ENCODE peak calls at places on chromosome X, in nine cellular contexts. One of them, this sample, is unnamed.

GRCh38 chrX:77160301-77160700 is 286.9 kb upstream of the FGF16 start:
- DNase-seq in HepG2: no peak
- DNase-seq in testis: peak; percentile 12
- DNase-seq in sigmoid colon: no peak
- DNase-seq in A549: peak; percentile 1
- DNase-seq in body of pancreas: no peak
- DNase-seq in heart left ventricle: no peak
- DNase-seq in ovary: no peak
- DNase-seq in lower leg skin: no peak
- DNase-seq in this sample: no peak

GRCh38 chrX:52015794-52016193 is 53.2 kb downstream of the MAGED4B start:
- DNase-seq in sigmoid colon: no peak
- DNase-seq in body of pancreas: no peak
- DNase-seq in A549: no peak
- DNase-seq in HepG2: no peak
- DNase-seq in lower leg skin: no peak
- DNase-seq in testis: no peak
- DNase-seq in heart left ventricle: no peak
- DNase-seq in ovary: no peak
- DNase-seq in this sample: no peak

GRCh38 chrX:10239611-10240064 is 82.9 kb downstream of the CLCN4 start:
- DNase-seq in A549: peak; percentile 12
- DNase-seq in heart left ventricle: no peak
- DNase-seq in lower leg skin: peak; percentile 24
- DNase-seq in body of pancreas: no peak
- DNase-seq in ovary: no peak
- DNase-seq in testis: no peak
- DNase-seq in sigmoid colon: peak; percentile 68
- DNase-seq in HepG2: no peak
- DNase-seq in this sample: no peak

GRCh38 chrX:131763674-131764073 is 219.8 kb downstream of the OR13H1 start:
- DNase-seq in body of pancreas: no peak
- DNase-seq in sigmoid colon: peak; percentile 94
- DNase-seq in ovary: peak; percentile 89
- DNase-seq in HepG2: no peak
- DNase-seq in heart left ventricle: no peak
- DNase-seq in lower leg skin: no peak
- DNase-seq in testis: no peak
- DNase-seq in A549: peak; percentile 94
- DNase-seq in this sample: peak; percentile 80

GRCh38 chrX:107205770-107206696 is at the start of the genes DNAAF6 and NUP62CL:
- DNase-seq in A549: peak; percentile 89
- DNase-seq in ovary: peak; percentile 59
- DNase-seq in lower leg skin: peak; percentile 16
- DNase-seq in body of pancreas: peak; percentile 87
- DNase-seq in testis: peak; percentile 87
- DNase-seq in sigmoid colon: no peak
- DNase-seq in heart left ventricle: peak; percentile 36
- DNase-seq in HepG2: peak; percentile 81
- DNase-seq in this sample: peak; percentile 63

GRCh38 chrX:53188763-53189162 is 36.2 kb downstream of the KDM5C start:
- DNase-seq in HepG2: no peak
- DNase-seq in lower leg skin: no peak
- DNase-seq in sigmoid colon: no peak
- DNase-seq in heart left ventricle: no peak
- DNase-seq in A549: no peak
- DNase-seq in testis: no peak
- DNase-seq in body of pancreas: no peak
- DNase-seq in ovary: no peak
- DNase-seq in this sample: no peak

GRCh38 chrX:134670241-134670811 is 12.1 kb upstream of the PLAC1 start:
- DNase-seq in sigmoid colon: no peak
- DNase-seq in body of pancreas: peak; percentile 61
- DNase-seq in A549: peak; percentile 94
- DNase-seq in heart left ventricle: no peak
- DNase-seq in lower leg skin: no peak
- DNase-seq in testis: no peak
- DNase-seq in ovary: no peak
- DNase-seq in HepG2: peak; percentile 30
- DNase-seq in this sample: no peak

GRCh38 chrX:10017866-10018265 is 50.7 kb downstream of the CLDN34 start:
- DNase-seq in body of pancreas: no peak
- DNase-seq in ovary: no peak
- DNase-seq in testis: no peak
- DNase-seq in HepG2: peak; percentile 81
- DNase-seq in sigmoid colon: peak; percentile 6
- DNase-seq in lower leg skin: no peak
- DNase-seq in heart left ventricle: no peak
- DNase-seq in A549: peak; percentile 72
- DNase-seq in this sample: no peak

GRCh38 chrX:18973527-18974192 is 10.3 kb downstream of the PHKA2 start:
- DNase-seq in sigmoid colon: no peak
- DNase-seq in A549: no peak
- DNase-seq in heart left ventricle: no peak
- DNase-seq in body of pancreas: peak; percentile 6
- DNase-seq in testis: peak; percentile 52
- DNase-seq in HepG2: peak; percentile 30
- DNase-seq in ovary: no peak
- DNase-seq in lower leg skin: no peak
- DNase-seq in this sample: no peak

GRCh38 chrX:21963736-21964135 is 23.2 kb downstream of the SMS start:
- DNase-seq in A549: no peak
- DNase-seq in body of pancreas: no peak
- DNase-seq in HepG2: no peak
- DNase-seq in sigmoid colon: no peak
- DNase-seq in lower leg skin: no peak
- DNase-seq in ovary: peak; percentile 38
- DNase-seq in testis: no peak
- DNase-seq in heart left ventricle: no peak
- DNase-seq in this sample: no peak

GRCh38 chrX:126900937-126901336 is 81.4 kb downstream of the PRR32 start:
- DNase-seq in heart left ventricle: no peak
- DNase-seq in lower leg skin: no peak
- DNase-seq in A549: no peak
- DNase-seq in sigmoid colon: no peak
- DNase-seq in HepG2: no peak
- DNase-seq in testis: no peak
- DNase-seq in ovary: no peak
- DNase-seq in body of pancreas: no peak
- DNase-seq in this sample: no peak

GRCh38 chrX:1390621-1391369 is 1.1 kb downstream of the SLC25A6 start:
- DNase-seq in A549: no peak
- DNase-seq in testis: peak; percentile 32
- DNase-seq in heart left ventricle: peak; percentile 13
- DNase-seq in ovary: peak; percentile 21
- DNase-seq in body of pancreas: no peak
- DNase-seq in lower leg skin: no peak
- DNase-seq in HepG2: no peak
- DNase-seq in sigmoid colon: peak; percentile 62
- DNase-seq in this sample: peak; percentile 67

GRCh38 chrX:1391707-1392375 is at the start of gene SLC25A6:
- DNase-seq in lower leg skin: peak; percentile 98
- DNase-seq in testis: peak; percentile 98
- DNase-seq in sigmoid colon: peak; percentile 99
- DNase-seq in HepG2: peak; percentile 92
- DNase-seq in A549: peak; percentile 98
- DNase-seq in ovary: peak; percentile 99
- DNase-seq in heart left ventricle: peak; percentile 100
- DNase-seq in body of pancreas: peak; percentile 98
- DNase-seq in this sample: peak; percentile 99

GRCh38 chrX:1393871-1394615 is 2.1 kb upstream of the SLC25A6 start:
- DNase-seq in ovary: peak; percentile 12
- DNase-seq in heart left ventricle: no peak
- DNase-seq in lower leg skin: no peak
- DNase-seq in sigmoid colon: peak; percentile 58
- DNase-seq in testis: no peak
- DNase-seq in body of pancreas: no peak
- DNase-seq in A549: no peak
- DNase-seq in HepG2: no peak
- DNase-seq in this sample: peak; percentile 30

GRCh38 chrX:1391370-1391706 is 575 bp downstream of the SLC25A6 start:
- DNase-seq in ovary: no peak
- DNase-seq in lower leg skin: no peak
- DNase-seq in heart left ventricle: no peak
- DNase-seq in HepG2: peak; percentile 79
- DNase-seq in A549: no peak
- DNase-seq in testis: no peak
- DNase-seq in sigmoid colon: no peak
- DNase-seq in body of pancreas: no peak
- DNase-seq in this sample: no peak

GRCh38 chrX:1392376-1393130 is 640 bp upstream of the SLC25A6 start:
- DNase-seq in lower leg skin: peak; percentile 60
- DNase-seq in heart left ventricle: peak; percentile 78
- DNase-seq in HepG2: no peak
- DNase-seq in ovary: peak; percentile 81
- DNase-seq in body of pancreas: peak; percentile 79
- DNase-seq in testis: peak; percentile 82
- DNase-seq in sigmoid colon: peak; percentile 91
- DNase-seq in A549: peak; percentile 83
- DNase-seq in this sample: no peak
- TF ChIP-seq POLR2A in lower leg skin: peak; percentile 13
- TF ChIP-seq POLR2A in heart left ventricle: no peak
- TF ChIP-seq POLR2A in HepG2: peak; percentile 73
- TF ChIP-seq POLR2A in ovary: peak; percentile 49
- TF ChIP-seq POLR2A in body of pancreas: peak; percentile 14
- TF ChIP-seq POLR2A in testis: no peak
- TF ChIP-seq POLR2A in sigmoid colon: no peak
- TF ChIP-seq POLR2A in A549: no peak
- TF ChIP-seq POLR2A in this sample: no peak

GRCh38 chrX:38327775-38328081 is 419 bp upstream of the RPGR start:
- DNase-seq in testis: no peak
- DNase-seq in HepG2: no peak
- DNase-seq in A549: no peak
- DNase-seq in sigmoid colon: no peak
- DNase-seq in lower leg skin: no peak
- DNase-seq in body of pancreas: no peak
- DNase-seq in heart left ventricle: no peak
- DNase-seq in ovary: no peak
- DNase-seq in this sample: no peak

GRCh38 chrX:38332505-38332904 is 5.2 kb upstream of the RPGR start:
- DNase-seq in heart left ventricle: no peak
- DNase-seq in body of pancreas: no peak
- DNase-seq in sigmoid colon: no peak
- DNase-seq in A549: no peak
- DNase-seq in testis: no peak
- DNase-seq in HepG2: no peak
- DNase-seq in lower leg skin: no peak
- DNase-seq in ovary: no peak
- DNase-seq in this sample: no peak

GRCh38 chrX:38326086-38326485 is 1.2 kb downstream of the RPGR start:
- DNase-seq in HepG2: no peak
- DNase-seq in lower leg skin: no peak
- DNase-seq in ovary: no peak
- DNase-seq in A549: no peak
- DNase-seq in heart left ventricle: no peak
- DNase-seq in testis: no peak
- DNase-seq in body of pancreas: no peak
- DNase-seq in sigmoid colon: no peak
- DNase-seq in this sample: no peak

GRCh38 chrX:38327007-38327774 is at the start of gene RPGR:
- DNase-seq in heart left ventricle: peak; percentile 94
- DNase-seq in lower leg skin: peak; percentile 89
- DNase-seq in body of pancreas: peak; percentile 95
- DNase-seq in HepG2: peak; percentile 83
- DNase-seq in A549: peak; percentile 96
- DNase-seq in testis: peak; percentile 95
- DNase-seq in ovary: peak; percentile 92
- DNase-seq in sigmoid colon: peak; percentile 97
- DNase-seq in this sample: peak; percentile 95
- TF ChIP-seq POLR2A in heart left ventricle: no peak
- TF ChIP-seq POLR2A in lower leg skin: no peak
- TF ChIP-seq POLR2A in body of pancreas: peak; percentile 86
- TF ChIP-seq POLR2A in HepG2: peak; percentile 47
- TF ChIP-seq POLR2A in A549: peak; percentile 50
- TF ChIP-seq POLR2A in testis: no peak
- TF ChIP-seq POLR2A in ovary: peak; percentile 67
- TF ChIP-seq POLR2A in sigmoid colon: no peak
- TF ChIP-seq POLR2A in this sample: peak; percentile 70

DNA sequence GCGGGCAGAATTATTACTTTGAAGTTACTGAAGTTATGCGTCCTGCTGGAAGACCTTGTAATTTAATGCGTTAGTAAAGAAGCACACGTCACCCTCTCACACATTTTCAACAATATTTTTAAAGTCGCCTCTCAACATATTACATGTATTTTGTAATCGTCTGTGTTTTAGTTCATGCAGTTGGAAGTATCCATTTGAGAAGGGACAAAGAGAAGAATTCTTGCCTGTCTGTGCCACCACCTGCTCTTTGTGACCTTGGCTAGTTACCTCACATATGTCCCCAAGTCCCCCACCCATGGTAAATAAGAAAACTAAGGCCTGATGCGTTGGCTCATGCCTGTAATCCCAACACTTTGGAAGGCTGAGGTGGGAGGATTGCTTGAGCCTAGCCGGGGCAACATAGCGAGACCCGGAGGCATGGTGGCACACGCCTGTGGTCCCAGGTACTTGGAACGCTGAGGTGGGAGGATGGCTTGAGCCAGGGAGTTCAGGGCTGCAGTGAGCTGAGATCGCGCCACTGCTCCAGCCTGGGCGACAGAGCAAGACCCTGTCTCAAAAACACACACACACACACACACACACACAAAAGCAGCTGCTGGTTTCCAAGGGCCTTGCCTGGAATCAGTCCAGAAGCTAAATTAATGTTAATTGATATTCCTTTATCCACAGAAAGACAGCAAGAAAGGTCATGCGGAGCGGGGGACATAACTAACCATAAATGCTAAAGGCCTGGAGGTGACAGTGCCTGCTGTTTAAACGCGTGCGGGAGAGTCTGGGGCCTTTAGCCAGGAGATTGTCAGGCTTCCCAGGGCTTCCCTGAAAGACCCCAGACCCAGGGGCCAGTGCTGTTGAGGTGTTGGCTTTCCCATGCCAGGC is 811 bp downstream of the TMEM187 start:
- DNase-seq in testis: no peak
- DNase-seq in heart left ventricle: no peak
- DNase-seq in ovary: peak; percentile 21
- DNase-seq in lower leg skin: no peak
- DNase-seq in HepG2: peak; percentile 40
- DNase-seq in sigmoid colon: no peak
- DNase-seq in body of pancreas: peak; percentile 49
- DNase-seq in A549: no peak
- DNase-seq in this sample: no peak
- TF ChIP-seq POLR2A in testis: no peak
- TF ChIP-seq POLR2A in heart left ventricle: no peak
- TF ChIP-seq POLR2A in ovary: no peak
- TF ChIP-seq POLR2A in lower leg skin: no peak
- TF ChIP-seq POLR2A in HepG2: no peak
- TF ChIP-seq POLR2A in sigmoid colon: no peak
- TF ChIP-seq POLR2A in body of pancreas: peak; percentile 53
- TF ChIP-seq POLR2A in A549: no peak
- TF ChIP-seq POLR2A in this sample: no peak

GRCh38 chrX:49184294-49185061 is 1.7 kb downstream of the PRICKLE3 start:
- DNase-seq in lower leg skin: peak; percentile 91
- DNase-seq in sigmoid colon: peak; percentile 97
- DNase-seq in heart left ventricle: peak; percentile 88
- DNase-seq in body of pancreas: peak; percentile 94
- DNase-seq in testis: peak; percentile 89
- DNase-seq in A549: peak; percentile 95
- DNase-seq in HepG2: no peak
- DNase-seq in ovary: peak; percentile 98
- DNase-seq in this sample: peak; percentile 95
- TF ChIP-seq POLR2A in lower leg skin: no peak
- TF ChIP-seq POLR2A in sigmoid colon: peak; percentile 45
- TF ChIP-seq POLR2A in heart left ventricle: no peak
- TF ChIP-seq POLR2A in body of pancreas: peak; percentile 74
- TF ChIP-seq POLR2A in testis: no peak
- TF ChIP-seq POLR2A in A549: peak; percentile 62
- TF ChIP-seq POLR2A in HepG2: no peak
- TF ChIP-seq POLR2A in ovary: peak; percentile 50
- TF ChIP-seq POLR2A in this sample: no peak

This sample was measured in suprapubic skin.